ENCODE peak calls at places on chromosome 22, in ten cellular contexts. U, O, X, S, M, H, N, K, G and W are unnamed samples.

GRCh38 chr22:46110215-46110614 is 40.1 kb upstream of the PPARA start:
- DNase-seq in U (peak; percentile 35), O (no peak), X (no peak), S (no peak), M (peak; percentile 58), H (peak; percentile 46), N (no peak), K (peak; percentile 62), G (no peak), W (peak; percentile 32)

GRCh38 chr22:42336527-42337227 is 66.2 kb upstream of the TCF20 start:
- DNase-seq in U (no peak), O (no peak), X (no peak), S (no peak), M (no peak), H (no peak), N (no peak), K (peak; percentile 65), G (no peak), W (no peak)

GRCh38 chr22:50625568-50626313 is 2.2 kb downstream of the ARSA start:
- DNase-seq in U (no peak), O (no peak), X (no peak), S (no peak), M (no peak), H (no peak), N (no peak), K (no peak), G (no peak), W (no peak)

GRCh38 chr22:40265783-40266182 is 80.5 kb upstream of the ADSL start:
- DNase-seq in U (peak; percentile 48), O (no peak), X (no peak), S (no peak), M (no peak), H (no peak), N (no peak), K (peak; percentile 20), G (no peak), W (no peak)

GRCh38 chr22:45181240-45181639 is 17.5 kb downstream of the NUP50 start:
- DNase-seq in U (no peak), O (no peak), X (no peak), S (no peak), M (no peak), H (no peak), N (no peak), K (no peak), G (no peak), W (no peak)

GRCh38 chr22:30227438-30228228 is 18.9 kb downstream of the LIF start:
- DNase-seq in U (no peak), O (no peak), X (no peak), S (no peak), M (no peak), H (no peak), N (no peak), K (no peak), G (no peak), W (no peak)

GRCh38 chr22:35413624-35414023 is 13.7 kb downstream of the MCM5 start:
- DNase-seq in U (no peak), O (no peak), X (no peak), S (no peak), M (no peak), H (no peak), N (no peak), K (no peak), G (no peak), W (no peak)

GRCh38 chr22:38835888-38836301 is 7.9 kb downstream of the NPTXR start:
- DNase-seq in U (no peak), O (peak; percentile 11), X (no peak), S (no peak), M (no peak), H (no peak), N (peak; percentile 10), K (no peak), G (peak; percentile 59), W (peak; percentile 43)

GRCh38 chr22:44070029-44070428 is 45.9 kb downstream of the PARVB start:
- DNase-seq in U (no peak), O (no peak), X (no peak), S (no peak), M (no peak), H (no peak), N (no peak), K (no peak), G (no peak), W (no peak)

GRCh38 chr22:44067901-44068300 is 43.8 kb downstream of the PARVB start:
- DNase-seq in U (no peak), O (no peak), X (no peak), S (no peak), M (no peak), H (no peak), N (no peak), K (no peak), G (no peak), W (no peak)

GRCh38 chr22:44071760-44072159 is 47.7 kb downstream of the PARVB start:
- DNase-seq in U (no peak), O (no peak), X (no peak), S (no peak), M (no peak), H (no peak), N (no peak), K (no peak), G (no peak), W (no peak)

GRCh38 chr22:44067033-44067432 is 42.9 kb downstream of the PARVB start:
- DNase-seq in U (no peak), O (no peak), X (no peak), S (no peak), M (no peak), H (no peak), N (no peak), K (peak; percentile 7), G (no peak), W (no peak)

DNA sequence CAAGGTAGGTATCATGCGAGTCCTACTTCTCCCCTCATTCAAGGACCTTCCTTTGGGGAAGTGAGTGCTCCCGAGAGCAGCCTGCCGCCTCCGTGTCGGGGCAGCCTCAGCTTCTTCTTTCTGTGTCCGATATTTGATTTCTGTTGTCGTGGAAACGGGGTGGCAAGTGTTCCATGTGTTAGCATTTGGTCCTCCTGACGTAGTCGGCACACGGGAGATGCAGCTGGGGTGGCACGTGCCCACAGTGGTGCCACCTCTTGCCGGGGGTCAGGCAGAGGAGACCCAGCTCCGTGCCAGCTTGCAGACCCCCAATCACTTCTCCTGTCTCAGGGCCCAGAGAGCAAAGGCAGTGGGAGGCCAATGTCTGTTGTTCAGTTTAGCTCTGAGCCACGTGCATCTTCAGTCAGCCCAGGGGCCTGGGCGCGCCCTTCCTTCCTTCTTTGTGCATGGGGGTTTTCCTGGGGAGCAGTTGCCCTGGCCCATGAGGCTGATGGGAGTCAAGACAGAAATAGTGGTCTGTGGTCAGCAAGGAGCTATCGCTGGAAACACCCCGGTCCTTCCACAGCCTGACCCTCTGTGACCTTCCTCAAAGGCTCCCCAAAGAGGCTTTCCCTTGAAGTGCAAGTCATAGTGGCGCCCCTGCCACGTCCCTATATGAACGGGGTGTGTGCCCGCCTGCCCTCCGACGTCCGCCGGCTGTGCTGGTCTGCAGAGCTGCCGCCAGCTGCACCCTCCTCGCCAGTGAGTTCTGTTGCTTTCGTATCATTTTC is 44.5 kb downstream of the PARVB start:
- DNase-seq in U (peak; percentile 61), O (no peak), X (peak; percentile 20), S (no peak), M (no peak), H (no peak), N (no peak), K (no peak), G (no peak), W (no peak)
- H3K4me3 ChIP-seq in U (no peak overlapping the region), O (no peak overlapping the region), X (no peak overlapping the region), S (no peak overlapping the region), M (no peak overlapping the region), H (no peak overlapping the region), N (no peak overlapping the region), K (no peak overlapping the region), G (no peak overlapping the region), W (no peak overlapping the region)

GRCh38 chr22:20166703-20167102 is 15.8 kb upstream of the CCDC188 start:
- DNase-seq in U (no peak), O (no peak), X (no peak), S (no peak), M (no peak), H (no peak), N (no peak), K (no peak), G (no peak), W (no peak)
- TF ChIP-seq CTCF in U (no peak), O (no peak), X (no peak), S (no peak), M (no peak), H (no peak), N (no peak), K (no peak), G (no peak), W (no peak)

DNA sequence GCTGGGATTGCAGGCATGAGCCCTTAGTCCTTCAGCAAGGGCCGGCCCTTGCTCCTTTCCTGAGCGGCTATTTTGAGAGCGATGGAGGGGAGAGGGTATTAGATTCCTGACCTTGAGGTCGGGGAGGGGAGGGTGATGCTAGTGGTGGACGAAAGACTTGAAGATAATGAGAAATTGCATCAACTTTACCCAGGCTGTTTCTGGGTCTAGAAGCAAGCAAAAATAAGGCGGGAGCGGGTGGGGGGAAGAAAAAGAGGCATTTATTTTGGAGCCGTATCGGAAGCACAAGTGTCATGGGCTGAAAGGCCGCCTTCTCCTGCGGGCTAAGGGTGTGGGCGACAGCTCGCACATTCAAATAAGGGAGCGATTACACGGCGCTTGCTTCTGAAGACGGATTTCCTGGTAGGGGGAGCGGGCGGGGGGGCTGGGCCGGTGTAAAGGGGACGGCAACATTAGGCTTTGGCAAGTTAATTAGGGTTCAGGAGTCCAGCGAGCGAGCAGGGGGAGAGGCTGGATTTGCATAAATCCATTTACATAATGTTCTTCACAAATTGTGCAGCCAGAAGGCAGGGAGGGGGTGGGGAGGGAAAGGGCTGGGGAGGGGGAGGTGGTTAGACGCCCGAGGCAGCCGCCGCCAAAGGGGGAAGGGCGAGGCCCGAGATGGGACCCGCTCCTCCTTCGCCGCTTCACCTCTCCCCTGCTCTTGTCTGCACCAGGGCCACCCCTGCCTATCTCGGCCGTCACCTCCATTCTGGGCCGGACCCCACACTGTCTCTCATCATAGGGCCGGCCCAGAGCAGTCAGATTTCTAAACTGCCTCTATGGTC is 245.9 kb downstream of the MIAT start:
- DNase-seq in U (no peak), O (no peak), X (no peak), S (no peak), M (peak; percentile 4), H (no peak), N (no peak), K (no peak), G (no peak), W (no peak)
- H3K4me3 ChIP-seq in U (no peak overlapping the region), O (no peak overlapping the region), X (no peak overlapping the region), S (no peak overlapping the region), M (no peak overlapping the region), H (no peak overlapping the region), N (no peak overlapping the region), K (no peak overlapping the region), G (no peak overlapping the region), W (no peak overlapping the region)

DNA sequence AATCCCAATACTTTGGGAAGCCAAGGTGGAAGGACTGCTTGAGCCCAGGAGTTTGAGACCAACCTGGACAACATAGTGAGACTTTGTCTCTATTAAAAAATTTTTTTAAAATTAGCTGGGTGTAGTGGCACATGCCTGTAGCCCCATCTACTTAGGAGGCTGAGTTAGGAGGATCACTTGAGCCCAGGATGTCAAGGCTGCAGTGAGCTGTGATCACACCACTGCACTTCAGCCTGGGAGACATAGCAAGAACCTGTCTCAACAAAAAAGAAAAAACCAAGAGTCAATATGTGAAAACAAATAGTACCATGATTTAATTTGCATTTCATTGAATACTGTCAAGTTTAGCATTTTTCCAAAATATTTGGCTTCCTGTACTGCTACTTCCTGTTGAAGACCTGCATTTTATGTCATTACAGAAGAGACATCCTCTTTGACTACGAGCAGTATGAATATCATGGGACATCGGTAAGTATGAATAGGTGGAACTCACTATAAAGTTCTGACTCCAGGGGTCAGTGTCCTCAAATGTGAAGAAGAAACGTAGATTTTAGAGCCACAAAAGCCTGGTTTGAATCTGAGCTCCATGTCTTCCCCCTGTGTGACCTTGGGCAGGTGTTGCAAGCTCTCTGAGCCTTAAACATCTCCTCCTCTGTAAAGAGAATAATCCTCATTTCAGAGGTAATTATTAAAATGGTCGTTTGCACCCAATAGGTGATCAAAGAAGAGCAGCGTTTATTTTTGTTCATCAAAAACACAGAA is 16.0 kb downstream of the CDC45 start:
- DNase-seq in U (peak; percentile 50), O (peak; percentile 62), X (no peak), S (no peak), M (no peak), H (no peak), N (no peak), K (peak; percentile 55), G (no peak), W (peak; percentile 56)
- TF ChIP-seq CTCF in U (no peak), O (no peak), X (no peak), S (peak; percentile 48), M (no peak), H (no peak), N (peak; percentile 38), K (peak; percentile 39), G (no peak), W (peak; percentile 20)